ENCODE peak calls at places on chromosome 16, in nine cellular contexts. W is kidney epithelial cell, H is fibroblast of the aortic adventitia, S is IMR-90, P is cardiac fibroblast, Z is left ventricle myocardium inferior, D is RWPE2, B is AG04450, Y is type B pancreatic cell. N is an unnamed sample.

GRCh38 chr16:75244844-75245758 is 6.3 kb downstream of the BCAR1 start:
- DNase-seq in P (peak), W (peak), Y (no peak), S (peak), H (peak), B (peak), Z (peak), D (peak), N (peak)

GRCh38 chr16:4372578-4373355 is 1.1 kb downstream of the VASN start:
- DNase-seq in W (no peak), P (peak), D (no peak), B (no peak), H (no peak), Z (peak), Y (no peak), S (peak), N (peak)

GRCh38 chr16:64304376-64304775 is 817.5 kb downstream of the CDH11 start:
- DNase-seq in B (no peak), S (no peak), D (no peak), Z (no peak), W (no peak), P (no peak), H (no peak), Y (no peak), N (no peak)

GRCh38 chr16:2468142-2468724 is 2.9 kb upstream of the NTN3 start:
- DNase-seq in B (no peak), P (no peak), Z (no peak), H (no peak), D (no peak), W (no peak), S (peak), Y (no peak), N (no peak)

GRCh38 chr16:88869673-88869980 is 3.2 kb upstream of the PABPN1L start:
- DNase-seq in B (no peak), Y (no peak), H (no peak), S (peak), W (no peak), D (no peak), P (no peak), Z (peak), N (no peak)

GRCh38 chr16:13909872-13910303 is 10.1 kb upstream of the ERCC4 start:
- DNase-seq in S (peak), W (peak), H (peak), P (peak), Y (no peak), Z (peak), D (no peak), B (peak), N (peak)

GRCh38 chr16:11224894-11225676 is 30.9 kb downstream of the SOCS1 start:
- DNase-seq in S (peak), D (no peak), W (no peak), B (no peak), Z (peak), Y (no peak), H (no peak), P (no peak), N (no peak)

GRCh38 chr16:87052506-87052905 is 264.7 kb downstream of the C16orf95 start:
- DNase-seq in Y (no peak), S (no peak), D (no peak), B (no peak), H (peak), Z (no peak), W (no peak), P (peak), N (no peak)

GRCh38 chr16:49643429-49644142 is 212.3 kb downstream of the ZNF423 start:
- DNase-seq in D (no peak), H (peak), B (no peak), Z (no peak), S (peak), P (peak), W (peak), Y (no peak), N (peak)

GRCh38 chr16:78656887-78657286 is 557.4 kb downstream of the WWOX start:
- DNase-seq in Y (no peak), H (no peak), D (no peak), S (no peak), Z (no peak), B (no peak), P (no peak), W (no peak), N (no peak)

GRCh38 chr16:78576941-78577340 is 477.5 kb downstream of the WWOX start:
- DNase-seq in W (peak), P (no peak), B (no peak), H (no peak), S (no peak), D (no peak), Y (no peak), Z (no peak), N (no peak)

GRCh38 chr16:50467559-50467942 is 80.6 kb upstream of the NKD1 start:
- DNase-seq in B (no peak), S (no peak), D (no peak), W (no peak), P (no peak), Z (no peak), H (no peak), Y (no peak), N (no peak)

GRCh38 chr16:50683689-50684374 is 2.7 kb upstream of the SNX20 start:
- DNase-seq in P (no peak), B (no peak), W (no peak), D (no peak), Z (no peak), S (no peak), Y (no peak), H (no peak), N (no peak)

GRCh38 chr16:11391576-11391975 is 46.3 kb downstream of the RMI2 start:
- DNase-seq in B (no peak), W (no peak), Z (no peak), S (no peak), D (no peak), Y (no peak), P (no peak), H (no peak), N (no peak)

GRCh38 chr16:89319883-89320716 is 102.6 kb downstream of the ZNF778 start:
- DNase-seq in P (peak), H (peak), Z (no peak), D (peak), B (no peak), W (peak), Y (no peak), S (peak), N (peak)

GRCh38 chr16:80051040-80051439 is 450.5 kb upstream of the MAF start:
- DNase-seq in Y (no peak), B (no peak), S (no peak), H (no peak), W (no peak), P (no peak), Z (no peak), D (no peak), N (no peak)

GRCh38 chr16:3443108-3444031 is at the start of the genes NAA60 and ZNF597:
- DNase-seq in Z (peak), H (peak), P (peak), D (peak), S (peak), W (peak), B (peak), Y (peak), N (peak)

GRCh38 chr16:10081201-10081940 is 100.9 kb downstream of the GRIN2A start:
- DNase-seq in P (no peak), D (no peak), H (peak), S (no peak), W (no peak), Z (no peak), Y (no peak), B (no peak), N (no peak)

GRCh38 chr16:48052731-48053130 is 103.1 kb downstream of the ABCC12 start:
- DNase-seq in B (no peak), Y (no peak), Z (no peak), P (no peak), S (no peak), D (no peak), H (no peak), W (no peak), N (no peak)

GRCh38 chr16:48050871-48051270 is 104.9 kb downstream of the ABCC12 start:
- DNase-seq in Y (no peak), P (no peak), D (no peak), W (no peak), Z (no peak), S (no peak), H (no peak), B (no peak), N (no peak)

GRCh38 chr16:48054881-48055601 is 100.8 kb downstream of the ABCC12 start:
- DNase-seq in P (peak), H (peak), S (peak), Y (no peak), D (no peak), Z (no peak), B (peak), W (peak), N (peak)

GRCh38 chr16:48049832-48050231 is 106.0 kb downstream of the ABCC12 start:
- DNase-seq in W (no peak), D (no peak), H (no peak), Z (no peak), S (no peak), Y (no peak), P (no peak), B (no peak), N (no peak)

DNA sequence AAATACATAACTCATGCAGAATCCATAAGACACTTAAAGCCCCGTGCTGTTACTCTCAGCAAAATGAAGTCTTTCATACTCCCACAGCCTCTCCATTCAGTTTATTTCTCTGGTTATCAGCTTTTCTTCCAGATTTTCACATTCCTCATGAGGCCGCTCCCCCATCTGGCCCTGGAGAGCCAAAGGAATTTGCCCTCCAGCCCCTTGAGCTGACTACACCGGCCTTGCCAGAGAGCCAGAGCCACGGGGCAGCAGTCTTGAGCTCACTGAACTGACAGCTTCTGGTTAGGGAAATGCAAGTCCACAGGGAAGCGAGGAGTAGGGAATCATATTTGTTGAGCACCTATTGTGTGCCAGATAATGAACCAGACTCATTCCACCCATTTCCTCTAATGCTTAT is 102.4 kb downstream of the ABCC12 start:
- DNase-seq in Y (no peak), H (peak), B (peak), D (no peak), S (peak), W (peak), Z (no peak), P (peak), N (peak)
- TF ChIP-seq CTCF in Y (no peak), H (peak), B (no peak), D (no peak), S (no peak), W (no peak), Z (no peak), P (no peak), N (no peak)

GRCh38 chr16:67919618-67920210 is 11.9 kb downstream of the CTRL start:
- DNase-seq in W (no peak), B (no peak), Z (no peak), D (no peak), S (no peak), H (no peak), Y (no peak), P (no peak), N (no peak)
- TF ChIP-seq CTCF in W (no peak), B (no peak), Z (peak), D (no peak), S (peak), H (no peak), Y (no peak), P (no peak), N (peak)

GRCh38 chr16:85891033-85891775 is 7.8 kb upstream of the IRF8 start:
- DNase-seq in W (peak), S (peak), Y (no peak), P (no peak), D (no peak), H (no peak), B (no peak), Z (no peak), N (peak)

GRCh38 chr16:85891776-85892166 is 7.2 kb upstream of the IRF8 start:
- DNase-seq in W (no peak), S (no peak), B (no peak), Y (no peak), D (no peak), Z (no peak), P (no peak), H (no peak), N (no peak)

GRCh38 chr16:85897384-85897783 is 1.6 kb upstream of the IRF8 start:
- DNase-seq in P (no peak), B (no peak), D (no peak), Z (no peak), Y (no peak), H (no peak), S (no peak), W (no peak), N (no peak)

GRCh38 chr16:85898521-85899442 is at the start of gene IRF8:
- DNase-seq in Y (peak), D (no peak), S (no peak), H (no peak), Z (peak), B (no peak), P (peak), W (no peak), N (no peak)

DNA sequence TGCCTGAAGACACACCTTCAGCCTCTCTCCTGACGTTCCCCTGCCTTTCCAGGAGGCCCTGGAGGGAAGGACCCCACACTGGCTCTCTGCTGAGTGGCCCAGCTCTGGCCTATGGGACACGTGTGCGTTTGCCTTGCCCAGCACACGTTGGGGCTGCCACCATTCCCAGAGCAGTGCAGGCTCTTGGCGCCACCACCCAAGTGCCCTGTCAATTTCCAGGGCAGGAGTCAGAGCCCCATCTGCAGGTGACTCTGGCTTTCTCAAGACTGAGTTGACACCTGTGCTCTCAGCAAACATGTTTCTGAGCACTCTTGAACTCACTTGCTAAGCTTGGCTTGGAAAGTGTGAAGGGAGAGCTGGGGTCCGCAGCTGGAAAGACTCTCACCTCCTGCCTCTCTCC is 4.7 kb upstream of the IRF8 start:
- DNase-seq in B (no peak), Y (no peak), D (no peak), Z (no peak), H (no peak), P (no peak), W (no peak), S (no peak), N (no peak)
- TF ChIP-seq CTCF in B (no peak), Y (no peak), D (peak), Z (no peak), H (no peak), P (no peak), W (no peak), S (no peak), N (no peak)

GRCh38 chr16:66717112-66717675 is 20.7 kb upstream of the CMTM4 start:
- DNase-seq in P (peak), H (no peak), D (no peak), Y (no peak), B (peak), Z (peak), S (peak), W (no peak), N (peak)
- TF ChIP-seq CTCF in P (peak), H (peak), D (peak), Y (peak), B (peak), Z (peak), S (peak), W (peak), N (peak)